ENCODE peak calls at places on chromosomes 3 and 15, in four cellular contexts. W, B, K and G are unnamed samples.

GRCh38 chr15:44231842-44232241 is 36.8 kb upstream of the FRMD5 start:
- DNase-seq in W (no peak), K (no peak), B (no peak), G (no peak)

GRCh38 chr3:103532986-103533385 is 1098.2 kb downstream of the ZPLD1 start:
- DNase-seq in W (no peak), B (no peak), K (no peak), G (peak)

GRCh38 chr3:31106912-31107311 is 212.5 kb upstream of the GADL1 start:
- DNase-seq in W (no peak), B (no peak), K (no peak), G (no peak)

GRCh38 chr3:136929984-136930671 is 27.7 kb upstream of the IL20RB start:
- DNase-seq in K (peak), W (peak), B (no peak), G (no peak)

GRCh38 chr3:185420762-185421161 is 57.8 kb downstream of the MAP3K13 start:
- DNase-seq in B (no peak), W (no peak), K (no peak), G (no peak)

GRCh38 chr3:58016710-58017109 is 8.5 kb downstream of the FLNB start:
- DNase-seq in K (no peak), W (no peak), B (no peak), G (no peak)

GRCh38 chr3:15439476-15439875 is 12.1 kb downstream of the EAF1 start:
- DNase-seq in B (no peak), K (no peak), W (no peak), G (no peak)

GRCh38 chr3:8441969-8442559 is 59.6 kb upstream of the LMCD1 start:
- DNase-seq in W (no peak), K (no peak), B (no peak), G (no peak)

GRCh38 chr3:144109944-144110343 is 138.3 kb downstream of the DIPK2A start:
- DNase-seq in B (no peak), W (no peak), K (no peak), G (no peak)

GRCh38 chr15:25248583-25249235 is 190.1 kb downstream of the UBE3A start:
- DNase-seq in W (peak), K (peak), B (no peak), G (peak)

GRCh38 chr3:36443042-36443686 is 62.9 kb downstream of the STAC start:
- DNase-seq in W (no peak), B (no peak), K (no peak), G (no peak)

GRCh38 chr3:126348308-126348920 is 8.8 kb downstream of the KLF15 start:
- DNase-seq in B (no peak), K (no peak), W (no peak), G (no peak)

GRCh38 chr15:41940441-41940857 is 31.9 kb downstream of the EHD4 start:
- DNase-seq in B (no peak), W (no peak), K (no peak), G (no peak)

GRCh38 chr3:156728267-156728985 is 54.0 kb downstream of the TIPARP start:
- DNase-seq in B (no peak), W (no peak), K (no peak), G (no peak)

GRCh38 chr3:73070675-73071575 is 9.5 kb downstream of the EBLN2 start:
- DNase-seq in B (no peak), K (no peak), W (no peak), G (no peak)

GRCh38 chr3:126354776-126355175 is 2.4 kb downstream of the KLF15 start:
- DNase-seq in B (no peak), W (no peak), K (no peak), G (peak)

GRCh38 chr3:41350441-41350840 is 151.1 kb downstream of the CTNNB1 start:
- DNase-seq in K (no peak), B (no peak), W (no peak), G (no peak)

GRCh38 chr15:50484781-50485180 is 60.6 kb downstream of the USP8 start:
- DNase-seq in B (no peak), K (no peak), W (no peak), G (no peak)

GRCh38 chr15:39453500-39454073 is 127.3 kb upstream of the THBS1 start:
- DNase-seq in B (no peak), K (no peak), W (no peak), G (no peak)

GRCh38 chr15:71232411-71232810 is 117.1 kb downstream of the THSD4 start:
- DNase-seq in W (no peak), B (no peak), K (no peak), G (no peak)

GRCh38 chr3:149395107-149396089 is 17.9 kb upstream of the TM4SF1 start:
- DNase-seq in B (no peak), K (no peak), W (no peak), G (no peak)

GRCh38 chr15:45962733-45963132 is 327.9 kb downstream of the SQOR start:
- DNase-seq in K (no peak), W (no peak), B (no peak), G (no peak)

GRCh38 chr3:167066977-167067843 is 312.9 kb downstream of the ZBBX start:
- DNase-seq in K (no peak), W (no peak), B (no peak), G (no peak)

GRCh38 chr15:59060348-59060747 is 44.6 kb upstream of the CCNB2 start:
- DNase-seq in W (no peak), K (no peak), B (no peak), G (no peak)

GRCh38 chr3:63523100-63523499 is 129.4 kb upstream of the SNTN start:
- DNase-seq in K (no peak), W (no peak), B (no peak), G (no peak)

GRCh38 chr15:57596978-57597377 is 5.3 kb downstream of the MYZAP start:
- DNase-seq in W (no peak), B (no peak), K (no peak), G (no peak)

GRCh38 chr3:124246949-124247348 is 255.0 kb upstream of the ROPN1 start:
- DNase-seq in B (no peak), K (no peak), W (no peak), G (no peak)

GRCh38 chr3:9878700-9879099 is 1.4 kb downstream of the CIDEC start:
- DNase-seq in B (no peak), W (no peak), K (no peak), G (no peak)